ENCODE peak calls at places on chromosomes 3 and 15, in six cellular contexts. One of them, this sample, is unnamed.

GRCh38 chr15:96066852-96067490 is 263.5 kb upstream of the NR2F2 start:
- DNase-seq in pancreas: no peak
- DNase-seq in PC-3: no peak
- DNase-seq in AG04449: no peak
- DNase-seq in endothelial cell of umbilical vein: no peak
- DNase-seq in body of pancreas: no peak
- DNase-seq in this sample: peak; percentile 67

GRCh38 chr15:50816191-50816590 is 50.7 kb upstream of the SPPL2A start:
- DNase-seq in pancreas: no peak
- DNase-seq in PC-3: peak; percentile 82
- DNase-seq in AG04449: no peak
- DNase-seq in endothelial cell of umbilical vein: no peak
- DNase-seq in body of pancreas: peak; percentile 19
- DNase-seq in this sample: no peak

GRCh38 chr15:57751177-57751800 is 44.8 kb downstream of the POLR2M start:
- DNase-seq in pancreas: no peak
- DNase-seq in PC-3: peak; percentile 41
- DNase-seq in AG04449: no peak
- DNase-seq in endothelial cell of umbilical vein: peak; percentile 72
- DNase-seq in body of pancreas: no peak
- DNase-seq in this sample: no peak

GRCh38 chr15:59751552-59752413 is 62.7 kb upstream of the BNIP2 start:
- DNase-seq in pancreas: no peak
- DNase-seq in PC-3: no peak
- DNase-seq in AG04449: no peak
- DNase-seq in endothelial cell of umbilical vein: no peak
- DNase-seq in body of pancreas: no peak
- DNase-seq in this sample: no peak

GRCh38 chr3:58528629-58529028 is 8.4 kb downstream of the ACOX2 start:
- DNase-seq in pancreas: no peak
- DNase-seq in PC-3: peak; percentile 77
- DNase-seq in AG04449: no peak
- DNase-seq in endothelial cell of umbilical vein: peak; percentile 87
- DNase-seq in body of pancreas: peak; percentile 85
- DNase-seq in this sample: peak; percentile 52

GRCh38 chr3:112405845-112406244 is 72.9 kb downstream of the CD200 start:
- DNase-seq in pancreas: no peak
- DNase-seq in PC-3: peak; percentile 33
- DNase-seq in AG04449: no peak
- DNase-seq in endothelial cell of umbilical vein: no peak
- DNase-seq in body of pancreas: no peak
- DNase-seq in this sample: no peak

GRCh38 chr3:7875858-7876442 is 625.7 kb upstream of the LMCD1 start:
- DNase-seq in pancreas: no peak
- DNase-seq in PC-3: no peak
- DNase-seq in AG04449: no peak
- DNase-seq in endothelial cell of umbilical vein: peak; percentile 74
- DNase-seq in body of pancreas: no peak
- DNase-seq in this sample: peak; percentile 41

GRCh38 chr3:192064959-192065358 is 604.0 kb downstream of the PYDC2 start:
- DNase-seq in pancreas: no peak
- DNase-seq in PC-3: no peak
- DNase-seq in AG04449: no peak
- DNase-seq in endothelial cell of umbilical vein: no peak
- DNase-seq in body of pancreas: no peak
- DNase-seq in this sample: no peak

GRCh38 chr15:76328106-76328696 is 8.4 kb upstream of the ISL2 start:
- DNase-seq in pancreas: no peak
- DNase-seq in PC-3: no peak
- DNase-seq in AG04449: no peak
- DNase-seq in endothelial cell of umbilical vein: no peak
- DNase-seq in body of pancreas: no peak
- DNase-seq in this sample: no peak

GRCh38 chr15:57203906-57204305 is 172.4 kb upstream of the CGNL1 start:
- DNase-seq in pancreas: no peak
- DNase-seq in PC-3: no peak
- DNase-seq in AG04449: no peak
- DNase-seq in endothelial cell of umbilical vein: no peak
- DNase-seq in body of pancreas: no peak
- DNase-seq in this sample: no peak

GRCh38 chr3:64244011-64244942 is 19.0 kb upstream of the PRICKLE2 start:
- DNase-seq in pancreas: no peak
- DNase-seq in PC-3: peak; percentile 40
- DNase-seq in AG04449: no peak
- DNase-seq in endothelial cell of umbilical vein: peak; percentile 41
- DNase-seq in body of pancreas: no peak
- DNase-seq in this sample: no peak

GRCh38 chr15:25240461-25241021 is 198.3 kb downstream of the UBE3A start:
- DNase-seq in pancreas: peak; percentile 31
- DNase-seq in PC-3: no peak
- DNase-seq in AG04449: no peak
- DNase-seq in endothelial cell of umbilical vein: no peak
- DNase-seq in body of pancreas: no peak
- DNase-seq in this sample: no peak

GRCh38 chr3:194129581-194130133 is 6.3 kb upstream of the HES1 start:
- DNase-seq in pancreas: no peak
- DNase-seq in PC-3: no peak
- DNase-seq in AG04449: no peak
- DNase-seq in endothelial cell of umbilical vein: no peak
- DNase-seq in body of pancreas: peak; percentile 49
- DNase-seq in this sample: peak; percentile 92

GRCh38 chr15:68542771-68543544 is 35.8 kb upstream of the CORO2B start:
- DNase-seq in pancreas: no peak
- DNase-seq in PC-3: peak; percentile 55
- DNase-seq in AG04449: peak; percentile 86
- DNase-seq in endothelial cell of umbilical vein: peak; percentile 95
- DNase-seq in body of pancreas: peak; percentile 54
- DNase-seq in this sample: peak; percentile 71

GRCh38 chr15:100778831-100779288 is 100.8 kb upstream of the ALDH1A3 start:
- DNase-seq in pancreas: peak; percentile 43
- DNase-seq in PC-3: no peak
- DNase-seq in AG04449: no peak
- DNase-seq in endothelial cell of umbilical vein: no peak
- DNase-seq in body of pancreas: no peak
- DNase-seq in this sample: no peak

GRCh38 chr3:126468028-126468891 is 7.4 kb downstream of the ZXDC start:
- DNase-seq in pancreas: peak; percentile 30
- DNase-seq in PC-3: no peak
- DNase-seq in AG04449: no peak
- DNase-seq in endothelial cell of umbilical vein: no peak
- DNase-seq in body of pancreas: no peak
- DNase-seq in this sample: no peak

GRCh38 chr15:50183112-50183794 is 1.3 kb downstream of the SLC27A2 start:
- DNase-seq in pancreas: no peak
- DNase-seq in PC-3: peak; percentile 32
- DNase-seq in AG04449: no peak
- DNase-seq in endothelial cell of umbilical vein: no peak
- DNase-seq in body of pancreas: no peak
- DNase-seq in this sample: no peak

GRCh38 chr15:45734244-45734643 is 99.4 kb downstream of the SQOR start:
- DNase-seq in pancreas: no peak
- DNase-seq in PC-3: no peak
- DNase-seq in AG04449: no peak
- DNase-seq in endothelial cell of umbilical vein: no peak
- DNase-seq in body of pancreas: no peak
- DNase-seq in this sample: no peak

GRCh38 chr15:73338058-73338457 is 30.7 kb downstream of the HCN4 start:
- DNase-seq in pancreas: no peak
- DNase-seq in PC-3: no peak
- DNase-seq in AG04449: no peak
- DNase-seq in endothelial cell of umbilical vein: no peak
- DNase-seq in body of pancreas: peak; percentile 18
- DNase-seq in this sample: no peak

GRCh38 chr3:159929181-159929893 is 59.3 kb upstream of the IL12A start:
- DNase-seq in pancreas: no peak
- DNase-seq in PC-3: peak; percentile 81
- DNase-seq in AG04449: peak; percentile 59
- DNase-seq in endothelial cell of umbilical vein: peak; percentile 70
- DNase-seq in body of pancreas: peak; percentile 25
- DNase-seq in this sample: no peak

DNA sequence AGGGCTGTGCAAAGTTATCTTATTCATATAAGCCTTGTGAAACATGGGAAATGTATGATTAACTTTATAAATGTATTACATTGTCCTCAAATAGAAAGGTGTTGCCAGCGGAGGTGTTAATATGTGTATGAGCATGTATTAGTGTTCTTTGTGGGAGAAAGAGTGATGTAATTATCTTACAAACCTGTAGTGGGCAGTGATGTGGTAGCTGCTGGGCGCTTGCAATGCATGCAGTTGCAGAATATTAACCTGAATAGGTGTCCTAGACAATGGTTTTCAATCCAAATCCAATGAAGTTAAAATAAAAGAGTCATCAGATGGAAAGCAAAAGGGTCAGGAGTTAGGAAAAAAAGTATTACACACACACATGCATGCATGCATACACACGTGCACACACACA is 881.3 kb upstream of the CADM2 start:
- DNase-seq in pancreas: no peak
- DNase-seq in PC-3: peak; percentile 32
- DNase-seq in AG04449: no peak
- DNase-seq in endothelial cell of umbilical vein: no peak
- DNase-seq in body of pancreas: no peak
- DNase-seq in this sample: no peak
- TF ChIP-seq CTCF in pancreas: no peak
- TF ChIP-seq CTCF in PC-3: peak; percentile 64
- TF ChIP-seq CTCF in AG04449: no peak
- TF ChIP-seq CTCF in endothelial cell of umbilical vein: no peak
- TF ChIP-seq CTCF in body of pancreas: no peak
- TF ChIP-seq CTCF in this sample: peak; percentile 48

GRCh38 chr3:43958973-43959372 is 268.2 kb downstream of the ABHD5 start:
- DNase-seq in pancreas: no peak
- DNase-seq in PC-3: no peak
- DNase-seq in AG04449: no peak
- DNase-seq in endothelial cell of umbilical vein: no peak
- DNase-seq in body of pancreas: no peak
- DNase-seq in this sample: no peak

GRCh38 chr3:43959498-43960447 is 269.0 kb downstream of the ABHD5 start:
- DNase-seq in pancreas: no peak
- DNase-seq in PC-3: no peak
- DNase-seq in AG04449: no peak
- DNase-seq in endothelial cell of umbilical vein: no peak
- DNase-seq in body of pancreas: no peak
- DNase-seq in this sample: no peak

GRCh38 chr3:43956945-43957344 is 266.2 kb downstream of the ABHD5 start:
- DNase-seq in pancreas: no peak
- DNase-seq in PC-3: no peak
- DNase-seq in AG04449: no peak
- DNase-seq in endothelial cell of umbilical vein: no peak
- DNase-seq in body of pancreas: no peak
- DNase-seq in this sample: no peak

GRCh38 chr3:43958005-43958770 is 267.4 kb downstream of the ABHD5 start:
- DNase-seq in pancreas: no peak
- DNase-seq in PC-3: no peak
- DNase-seq in AG04449: no peak
- DNase-seq in endothelial cell of umbilical vein: no peak
- DNase-seq in body of pancreas: no peak
- DNase-seq in this sample: no peak

GRCh38 chr3:43957553-43957952 is 266.8 kb downstream of the ABHD5 start:
- DNase-seq in pancreas: no peak
- DNase-seq in PC-3: no peak
- DNase-seq in AG04449: no peak
- DNase-seq in endothelial cell of umbilical vein: no peak
- DNase-seq in body of pancreas: no peak
- DNase-seq in this sample: no peak
- H3K4me3 ChIP-seq in pancreas: no peak overlapping the region
- H3K4me3 ChIP-seq in PC-3: no peak overlapping the region
- H3K4me3 ChIP-seq in AG04449: no peak overlapping the region
- H3K4me3 ChIP-seq in endothelial cell of umbilical vein: no peak overlapping the region
- H3K4me3 ChIP-seq in body of pancreas: no peak overlapping the region
- H3K4me3 ChIP-seq in this sample: no peak overlapping the region

DNA sequence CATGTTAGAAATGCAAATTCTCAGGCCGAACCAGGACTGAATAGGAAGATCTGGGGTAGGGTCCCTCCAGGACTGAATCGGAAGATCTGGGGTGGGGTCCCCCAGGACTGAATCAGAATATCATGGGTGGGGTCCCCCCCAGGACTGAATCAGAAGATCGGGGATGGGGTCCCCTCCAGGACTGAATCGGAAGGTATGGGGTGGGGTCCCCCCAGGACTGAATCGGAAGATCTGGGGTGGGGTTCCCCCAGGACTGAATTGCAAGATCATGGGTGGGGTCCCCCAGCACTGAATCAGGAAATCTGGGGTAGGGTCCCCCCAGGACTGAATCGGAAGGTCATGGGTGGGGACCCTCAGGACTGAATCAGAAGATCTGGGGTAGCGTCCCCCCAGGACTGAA is 48.2 kb upstream of the TNK2 start:
- DNase-seq in pancreas: no peak
- DNase-seq in PC-3: no peak
- DNase-seq in AG04449: no peak
- DNase-seq in endothelial cell of umbilical vein: no peak
- DNase-seq in body of pancreas: no peak
- DNase-seq in this sample: no peak
- TF ChIP-seq CTCF in pancreas: no peak
- TF ChIP-seq CTCF in PC-3: no peak
- TF ChIP-seq CTCF in AG04449: no peak
- TF ChIP-seq CTCF in endothelial cell of umbilical vein: no peak
- TF ChIP-seq CTCF in body of pancreas: no peak
- TF ChIP-seq CTCF in this sample: no peak

DNA sequence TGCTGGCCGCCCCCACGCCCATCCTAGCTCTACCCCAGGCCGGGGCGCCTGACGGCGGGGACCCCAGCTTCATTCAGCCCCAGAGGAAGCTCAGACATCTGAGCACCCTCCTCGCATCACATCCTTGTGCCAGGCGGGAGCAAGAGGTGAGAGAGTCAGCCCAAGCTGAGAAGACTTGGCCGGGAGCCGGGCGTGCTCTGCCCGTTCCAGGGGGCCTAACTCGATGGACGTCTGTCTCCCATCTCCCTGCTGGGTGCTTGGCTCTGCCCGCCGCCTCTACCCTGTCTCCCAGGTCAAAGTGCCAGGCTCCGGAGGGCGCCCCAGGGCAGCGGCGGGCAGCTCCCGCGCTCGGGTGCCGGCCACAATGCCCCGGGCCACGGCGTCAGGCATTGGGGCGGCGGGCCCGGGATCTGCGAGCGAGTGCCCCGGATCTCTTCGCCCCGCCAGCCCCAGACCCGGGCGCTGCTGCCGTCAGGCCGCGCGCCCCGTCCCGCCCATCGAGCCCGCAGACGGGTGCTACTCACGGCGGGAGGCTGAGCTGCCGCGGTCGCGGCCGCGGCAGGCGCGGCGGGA is 425 bp downstream of the DAPK2 start:
- DNase-seq in pancreas: peak; percentile 71
- DNase-seq in PC-3: no peak
- DNase-seq in AG04449: no peak
- DNase-seq in endothelial cell of umbilical vein: no peak
- DNase-seq in body of pancreas: no peak
- DNase-seq in this sample: no peak
- H3K4me3 ChIP-seq in pancreas: peak overlapping the region; percentile 42
- H3K4me3 ChIP-seq in PC-3: peak overlapping the region; percentile 63
- H3K4me3 ChIP-seq in AG04449: peak overlapping the region; percentile 60
- H3K4me3 ChIP-seq in endothelial cell of umbilical vein: peak overlapping the region; percentile 45
- H3K4me3 ChIP-seq in body of pancreas: peak overlapping the region; percentile 21
- H3K4me3 ChIP-seq in this sample: peak overlapping the region; percentile 39

DNA sequence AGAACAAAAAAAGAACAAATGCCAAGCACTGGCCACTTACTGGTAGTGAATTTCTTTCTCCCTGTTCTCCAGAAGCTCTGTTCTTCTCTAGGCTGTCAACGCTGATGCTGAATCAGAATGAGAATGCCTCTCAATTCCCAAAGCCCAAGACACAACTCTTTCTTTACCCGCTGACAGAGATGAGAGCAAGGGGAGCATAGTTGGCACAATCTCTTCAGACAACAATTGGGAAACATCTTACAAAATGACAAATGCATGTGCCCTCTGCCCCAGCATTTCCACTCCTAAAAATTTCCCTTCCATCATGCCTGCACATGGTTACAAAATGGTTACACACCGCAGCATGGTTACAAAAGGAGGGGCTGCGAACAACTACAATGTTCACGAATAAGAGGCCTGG is 14.1 kb downstream of the KLHL25 start:
- DNase-seq in pancreas: no peak
- DNase-seq in PC-3: no peak
- DNase-seq in AG04449: no peak
- DNase-seq in endothelial cell of umbilical vein: no peak
- DNase-seq in body of pancreas: no peak
- DNase-seq in this sample: no peak
- TF ChIP-seq CTCF in pancreas: no peak
- TF ChIP-seq CTCF in PC-3: no peak
- TF ChIP-seq CTCF in AG04449: no peak
- TF ChIP-seq CTCF in endothelial cell of umbilical vein: no peak
- TF ChIP-seq CTCF in body of pancreas: no peak
- TF ChIP-seq CTCF in this sample: no peak

This sample was measured in retinal pigment epithelial cell.